ENCODE peak calls at places on chromosomes 7 and 10, in five cellular contexts. S is transverse colon, V is suprapubic skin, Q is neural progenitor cell, Y is heart left ventricle. I is an unnamed sample.
A peak's percentile ranks its signal among the peaks of the same experiment; 100 is the strongest.

GRCh38 chr10:89491932-89492331 is 43.5 kb downstream of the SLC16A12 start:
- DNase-seq in Y (no peak), Q (no peak), V (no peak), S (no peak), I (no peak)

GRCh38 chr7:90693939-90694338 is 97.8 kb downstream of the CDK14 start:
- DNase-seq in V (no peak), S (no peak), Q (no peak), Y (no peak), I (no peak)

GRCh38 chr10:13908475-13908874 is 321.7 kb downstream of the PRPF18 start:
- DNase-seq in Q (no peak), V (no peak), Y (no peak), S (no peak), I (no peak)

GRCh38 chr10:22321156-22321711 is 335 bp downstream of the BMI1 start:
- DNase-seq in Q (peak; percentile 94), Y (peak; percentile 69), V (peak; percentile 89), S (peak; percentile 61), I (no peak)

GRCh38 chr7:43385856-43386255 is 197.1 kb upstream of the STK17A start:
- DNase-seq in S (no peak), Q (no peak), V (no peak), Y (no peak), I (no peak)

GRCh38 chr7:101604331-101604933 is 24.7 kb downstream of the MYL10 start:
- DNase-seq in Y (no peak), Q (no peak), S (no peak), V (no peak), I (no peak)

GRCh38 chr10:22666287-22667092 is 47.9 kb downstream of the PIP4K2A start:
- DNase-seq in V (no peak), Y (no peak), S (peak; percentile 36), Q (no peak), I (no peak)

GRCh38 chr10:117545141-117546019 is 2.8 kb downstream of the EMX2 start:
- DNase-seq in Q (peak; percentile 65), S (no peak), V (peak; percentile 82), Y (no peak), I (no peak)

GRCh38 chr7:50356945-50357268 is 52.4 kb downstream of the IKZF1 start:
- DNase-seq in S (no peak), Q (no peak), Y (no peak), V (no peak), I (no peak)

GRCh38 chr10:5627486-5628044 is 38.8 kb downstream of the ASB13 start:
- DNase-seq in Y (no peak), Q (no peak), S (no peak), V (no peak), I (no peak)

GRCh38 chr10:34254596-34254995 is 560.5 kb downstream of the PARD3 start:
- DNase-seq in Y (no peak), Q (no peak), S (peak; percentile 21), V (no peak), I (no peak)

GRCh38 chr10:68327889-68328786 is 3.7 kb upstream of the HNRNPH3 start:
- DNase-seq in V (no peak), Y (no peak), S (no peak), Q (peak; percentile 70), I (no peak)

GRCh38 chr10:86294346-86295265 is 72.0 kb downstream of the GRID1 start:
- DNase-seq in V (peak; percentile 62), Q (no peak), S (no peak), Y (no peak), I (no peak)

GRCh38 chr10:122495406-122496340 is 34.3 kb downstream of the HTRA1 start:
- DNase-seq in S (no peak), Y (peak; percentile 46), V (no peak), Q (no peak), I (no peak)

GRCh38 chr7:142608630-142609029 is 140.6 kb upstream of the PRSS1 start:
- DNase-seq in S (no peak), V (no peak), Q (no peak), Y (no peak), I (no peak)

GRCh38 chr7:155603190-155603857 is 41.1 kb upstream of the RBM33 start:
- DNase-seq in Q (no peak), V (peak; percentile 34), Y (no peak), S (no peak), I (no peak)

GRCh38 chr10:69458426-69459100 is 7.3 kb downstream of the TSPAN15 start:
- DNase-seq in S (peak; percentile 88), Q (no peak), Y (no peak), V (no peak), I (no peak)

GRCh38 chr10:124706462-124706857 is 37.7 kb downstream of the FAM53B start:
- DNase-seq in V (no peak), S (no peak), Y (no peak), Q (no peak), I (no peak)

GRCh38 chr7:37920619-37921339 is at the start of gene EPDR1:
- DNase-seq in S (peak; percentile 75), Q (peak; percentile 70), Y (peak; percentile 49), V (no peak), I (no peak)

GRCh38 chr10:16835223-16835622 is 18.0 kb upstream of the RSU1 start:
- DNase-seq in S (no peak), V (no peak), Q (no peak), Y (no peak), I (no peak)

GRCh38 chr7:154474903-154475520 is 422.8 kb downstream of the DPP6 start:
- DNase-seq in S (no peak), V (no peak), Q (peak; percentile 43), Y (no peak), I (no peak)

GRCh38 chr7:43311694-43312093 is 199.2 kb downstream of the HECW1 start:
- DNase-seq in S (no peak), Q (no peak), V (no peak), Y (no peak), I (no peak)

DNA sequence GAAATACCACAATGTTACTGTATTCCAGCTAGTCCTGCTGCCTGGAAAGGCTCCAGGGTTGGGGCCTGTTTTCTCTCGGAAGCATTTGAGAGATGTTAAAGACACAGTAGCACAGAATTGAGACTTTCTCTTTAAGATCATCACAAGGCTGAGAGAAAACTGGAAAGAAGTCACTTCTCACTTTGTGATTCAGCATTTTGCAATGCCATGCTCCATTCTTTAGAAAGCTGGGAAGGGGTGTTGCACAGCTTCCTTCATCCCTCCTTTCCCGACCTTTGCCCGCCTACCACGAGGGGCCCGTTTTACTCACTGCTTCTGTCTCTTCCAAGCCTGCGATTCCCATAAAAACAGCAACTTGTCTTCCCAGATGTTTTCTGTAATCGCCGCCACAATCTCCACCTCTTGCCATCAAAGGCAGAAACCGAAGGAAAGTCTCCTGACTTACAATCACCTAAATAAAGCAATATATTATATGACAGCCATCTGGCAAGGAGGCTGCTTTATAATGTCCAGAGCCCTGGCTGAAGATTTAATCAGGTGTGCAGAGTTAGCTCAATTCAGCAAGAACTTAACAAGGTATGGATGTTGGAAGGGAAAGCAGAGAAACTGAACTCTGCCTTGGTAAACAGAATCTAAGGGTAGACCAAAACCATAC is 18.9 kb downstream of the NOD1 start:
- DNase-seq in Q (no peak), Y (no peak), V (no peak), S (peak; percentile 74), I (peak; percentile 85)
- H3K27ac ChIP-seq in Q (no peak overlapping the region), Y (no peak overlapping the region), V (peak overlapping the region; percentile 28), S (peak overlapping the region; percentile 71), I (peak overlapping the region; percentile 95)

GRCh38 chr7:69211739-69212138 is 386.5 kb upstream of the AUTS2 start:
- DNase-seq in S (no peak), Q (peak; percentile 72), V (peak; percentile 6), Y (no peak), I (no peak)
- TF ChIP-seq CTCF in S (no peak), Q (peak; percentile 59), V (no peak), Y (no peak), I (no peak)

DNA sequence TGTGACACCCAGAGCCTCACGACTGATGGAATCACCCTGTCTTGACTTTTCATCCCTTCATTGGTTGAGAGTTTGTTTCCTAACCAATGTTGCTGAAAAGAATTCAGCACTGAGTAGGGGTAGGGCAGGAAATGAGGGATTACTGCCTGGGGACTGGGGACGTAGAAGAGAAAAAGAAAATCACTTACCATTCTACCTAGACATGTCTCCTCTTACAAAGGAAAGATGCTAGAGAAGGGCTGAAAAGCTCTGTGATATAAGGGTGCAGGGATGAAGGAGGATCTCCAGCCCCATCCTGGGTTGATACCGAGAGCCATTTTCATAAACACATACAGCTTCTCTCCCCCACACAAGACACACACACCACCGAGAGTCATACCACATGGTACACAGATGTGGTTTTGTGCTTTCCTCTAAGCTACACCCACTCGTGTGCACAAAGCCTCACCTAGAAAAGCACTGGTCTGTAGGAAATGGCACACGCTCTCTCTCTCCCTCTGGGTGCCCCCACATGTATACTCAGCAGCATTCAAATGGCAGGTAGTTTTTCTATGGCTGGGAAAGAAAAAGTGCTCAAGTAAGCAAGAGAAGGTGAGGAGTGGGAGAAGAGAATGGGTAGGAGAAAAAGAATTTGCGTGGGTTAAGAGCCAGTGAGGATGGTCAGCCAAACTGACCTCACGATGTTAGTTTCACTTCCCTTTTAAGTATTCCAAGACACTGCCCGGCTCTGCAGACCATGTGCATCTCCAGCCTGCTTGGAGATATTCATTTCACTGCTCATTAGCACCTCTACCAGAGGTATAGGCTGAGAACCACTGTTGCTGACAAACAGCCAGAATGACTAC is 85.8 kb downstream of the CALD1 start:
- DNase-seq in Y (no peak), V (no peak), S (no peak), Q (peak; percentile 20), I (no peak)
- H3K4me3 ChIP-seq in Y (peak overlapping the region; percentile 44), V (peak overlapping the region; percentile 17), S (no peak overlapping the region), Q (no peak overlapping the region), I (peak overlapping the region; percentile 31)

GRCh38 chr10:101464518-101465085 is 110.6 kb downstream of the BTRC start:
- DNase-seq in Y (no peak), V (no peak), S (no peak), Q (peak; percentile 47), I (no peak)
- H3K27ac ChIP-seq in Y (no peak overlapping the region), V (no peak overlapping the region), S (no peak overlapping the region), Q (no peak overlapping the region), I (no peak overlapping the region)

GRCh38 chr10:132538790-132539421 is 1.3 kb downstream of the INPP5A start:
- DNase-seq in Q (no peak), V (no peak), S (peak; percentile 10), Y (peak; percentile 21), I (no peak)

GRCh38 chr10:132538031-132538789 is 623 bp downstream of the INPP5A start:
- DNase-seq in Q (no peak), Y (peak; percentile 33), S (peak; percentile 24), V (peak; percentile 78), I (no peak)

GRCh38 chr10:132536241-132536963 is 1.2 kb upstream of the INPP5A start:
- DNase-seq in Y (peak; percentile 13), V (peak; percentile 72), Q (peak; percentile 33), S (peak; percentile 55), I (no peak)

GRCh38 chr10:132537713-132538020 is at the start of gene INPP5A:
- DNase-seq in V (no peak), Q (no peak), Y (no peak), S (no peak), I (no peak)

DNA sequence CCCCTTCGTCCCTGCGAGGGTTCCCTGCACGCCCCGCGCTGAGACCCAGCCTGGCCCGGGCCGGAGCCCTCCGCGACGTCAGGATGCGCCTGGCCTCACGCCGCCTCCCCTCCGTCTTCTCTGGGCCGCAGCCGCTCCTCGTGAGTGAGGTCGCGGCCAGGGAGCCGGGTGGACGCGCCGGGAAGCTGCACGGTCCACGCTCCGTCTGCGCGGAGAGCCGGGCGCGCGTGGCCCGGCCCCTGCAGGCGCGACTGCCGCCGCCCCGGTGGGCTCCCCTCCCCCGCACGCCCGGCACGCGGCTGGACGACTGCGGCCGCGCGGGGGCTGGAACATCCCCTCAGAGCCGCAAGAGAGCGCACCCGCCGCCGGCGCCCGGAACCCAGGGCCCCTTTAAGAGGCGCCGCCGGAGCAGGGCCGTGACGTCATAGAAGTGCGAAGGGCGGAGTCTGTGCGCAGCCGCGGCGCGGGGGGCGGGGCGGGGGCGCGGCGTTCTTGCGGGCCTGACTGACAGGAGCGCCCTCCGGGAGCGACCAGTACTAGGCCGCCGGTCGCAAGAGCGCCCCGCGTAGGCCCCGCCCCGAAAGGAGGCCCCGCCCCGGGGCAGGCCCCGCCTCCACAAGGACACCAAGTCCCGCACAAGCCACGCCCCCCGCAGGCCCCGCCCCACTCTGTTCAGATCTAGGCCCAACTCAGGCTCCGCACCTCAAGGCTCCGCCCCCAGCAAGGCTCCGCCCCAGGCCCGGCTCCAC is 449 bp upstream of the INPP5A start:
- DNase-seq in S (peak; percentile 100), Q (peak; percentile 99), Y (peak; percentile 100), V (peak; percentile 100), I (peak; percentile 96)
- TF ChIP-seq CTCF in S (no peak), Q (peak; percentile 41), Y (peak; percentile 20), V (peak; percentile 24), I (peak; percentile 26)